ENCODE peak calls at places on chromosomes 2 and 18, in eight cellular contexts. D, J, Q, B, M, Z, W and G are unnamed samples.

GRCh38 chr2:63679252-63679850 is 90.6 kb downstream of the MDH1 start:
- DNase-seq in W (no peak), Z (no peak), D (no peak), Q (no peak), M (no peak), B (no peak), J (no peak), G (no peak)

GRCh38 chr18:13112982-13113381 is 105.6 kb upstream of the LDLRAD4 start:
- DNase-seq in J (no peak), M (peak), Z (no peak), W (peak), D (peak), Q (no peak), B (peak), G (no peak)

GRCh38 chr2:65749549-65749948 is 317.1 kb upstream of the SPRED2 start:
- DNase-seq in W (peak), Q (no peak), J (no peak), D (no peak), M (no peak), B (no peak), Z (no peak), G (no peak)

GRCh38 chr18:9642799-9643445 is 28.6 kb upstream of the PPP4R1 start:
- DNase-seq in J (no peak), M (no peak), B (no peak), D (no peak), Q (no peak), W (no peak), Z (no peak), G (no peak)

GRCh38 chr2:85871494-85872164 is 17.2 kb downstream of the ST3GAL5 start:
- DNase-seq in Q (no peak), D (no peak), W (no peak), B (no peak), M (no peak), J (no peak), Z (no peak), G (no peak)

GRCh38 chr18:70330887-70331286 is 42.0 kb downstream of the SOCS6 start:
- DNase-seq in J (no peak), D (no peak), M (no peak), B (no peak), Z (no peak), W (no peak), Q (no peak), G (no peak)

GRCh38 chr2:67451086-67451832 is 54.1 kb downstream of the ETAA1 start:
- DNase-seq in Q (no peak), D (peak), B (peak), M (no peak), Z (no peak), J (no peak), W (no peak), G (no peak)

GRCh38 chr2:105802587-105802986 is 57.9 kb downstream of the NCK2 start:
- DNase-seq in Q (no peak), W (no peak), M (no peak), J (no peak), B (no peak), D (no peak), Z (peak), G (peak)

GRCh38 chr2:6214471-6214870 is 522.3 kb downstream of the SOX11 start:
- DNase-seq in B (no peak), W (no peak), Q (no peak), M (no peak), D (no peak), Z (no peak), J (no peak), G (peak)

GRCh38 chr2:100819365-100820345 is at the start of gene NPAS2:
- DNase-seq in Q (peak), Z (no peak), W (no peak), M (no peak), D (peak), B (peak), J (peak), G (no peak)

GRCh38 chr18:12398625-12399024 is 9.1 kb upstream of the PRELID3A start:
- DNase-seq in M (no peak), Q (no peak), B (no peak), Z (no peak), J (no peak), D (no peak), W (no peak), G (no peak)

GRCh38 chr2:240128608-240129144 is 7.4 kb downstream of the COPS9 start:
- DNase-seq in B (no peak), W (no peak), Q (no peak), D (no peak), J (peak), M (no peak), Z (no peak), G (no peak)

GRCh38 chr2:123162400-123163016 is 862.6 kb upstream of the CNTNAP5 start:
- DNase-seq in W (no peak), M (no peak), Q (no peak), B (no peak), D (no peak), Z (no peak), J (no peak), G (no peak)

GRCh38 chr2:117763806-117764205 is 50.7 kb upstream of the DDX18 start:
- DNase-seq in D (no peak), Z (no peak), W (peak), J (no peak), Q (no peak), M (no peak), B (no peak), G (no peak)

GRCh38 chr18:49137093-49137492 is 186.3 kb upstream of the SMAD7 start:
- DNase-seq in Z (no peak), B (no peak), D (no peak), W (no peak), M (no peak), Q (no peak), J (no peak), G (no peak)

GRCh38 chr18:37317486-37317885 is 248.1 kb downstream of the CELF4 start:
- DNase-seq in J (no peak), B (no peak), W (no peak), M (no peak), Q (no peak), Z (no peak), D (no peak), G (no peak)

GRCh38 chr2:86368181-86368824 is 30.9 kb upstream of the REEP1 start:
- DNase-seq in Z (peak), Q (peak), J (no peak), M (peak), D (peak), B (peak), W (no peak), G (peak)

GRCh38 chr18:23369231-23369630 is 83.9 kb upstream of the RIOK3 start:
- DNase-seq in Z (no peak), Q (no peak), W (no peak), B (no peak), M (no peak), D (no peak), J (no peak), G (no peak)

GRCh38 chr2:100520224-100520623 is 42.6 kb upstream of the PDCL3 start:
- DNase-seq in W (no peak), Q (no peak), M (no peak), J (no peak), D (no peak), B (no peak), Z (no peak), G (no peak)

GRCh38 chr2:101887328-101887727 is 104.4 kb upstream of the IL1R2 start:
- DNase-seq in Z (no peak), J (no peak), Q (no peak), B (no peak), M (no peak), W (no peak), D (peak), G (no peak)

GRCh38 chr2:150371066-150371812 is 116.2 kb downstream of the RND3 start:
- DNase-seq in Q (peak), B (no peak), Z (no peak), J (no peak), M (no peak), W (no peak), D (no peak), G (no peak)

GRCh38 chr18:23872701-23873550 is 141.6 kb upstream of the TTC39C start:
- DNase-seq in M (peak), D (no peak), Q (peak), B (peak), W (no peak), Z (no peak), J (no peak), G (no peak)

GRCh38 chr2:118989481-118989880 is 47.5 kb downstream of the MARCO start:
- DNase-seq in B (peak), W (no peak), Q (peak), J (no peak), Z (no peak), D (no peak), M (no peak), G (peak)

GRCh38 chr2:158723921-158724802 is 71.0 kb upstream of the DAPL1 start:
- DNase-seq in M (peak), J (no peak), Q (no peak), B (peak), Z (no peak), D (no peak), W (no peak), G (no peak)

GRCh38 chr2:29706171-29706690 is 215.2 kb downstream of the ALK start:
- DNase-seq in J (no peak), M (no peak), Z (no peak), B (no peak), D (no peak), Q (no peak), W (no peak), G (no peak)

GRCh38 chr2:227402959-227403358 is 15.2 kb upstream of the SCYGR1 start:
- DNase-seq in M (no peak), W (no peak), D (no peak), Q (no peak), Z (no peak), J (no peak), B (no peak), G (no peak)

GRCh38 chr2:172931256-172931894 is 144.3 kb upstream of the MAP3K20 start:
- DNase-seq in B (no peak), J (no peak), Z (no peak), W (no peak), Q (no peak), D (peak), M (no peak), G (no peak)
- H3K4me3 ChIP-seq in B (no peak), J (peak), Z (no peak), W (no peak), Q (no peak), D (peak), M (no peak), G (no peak)

DNA sequence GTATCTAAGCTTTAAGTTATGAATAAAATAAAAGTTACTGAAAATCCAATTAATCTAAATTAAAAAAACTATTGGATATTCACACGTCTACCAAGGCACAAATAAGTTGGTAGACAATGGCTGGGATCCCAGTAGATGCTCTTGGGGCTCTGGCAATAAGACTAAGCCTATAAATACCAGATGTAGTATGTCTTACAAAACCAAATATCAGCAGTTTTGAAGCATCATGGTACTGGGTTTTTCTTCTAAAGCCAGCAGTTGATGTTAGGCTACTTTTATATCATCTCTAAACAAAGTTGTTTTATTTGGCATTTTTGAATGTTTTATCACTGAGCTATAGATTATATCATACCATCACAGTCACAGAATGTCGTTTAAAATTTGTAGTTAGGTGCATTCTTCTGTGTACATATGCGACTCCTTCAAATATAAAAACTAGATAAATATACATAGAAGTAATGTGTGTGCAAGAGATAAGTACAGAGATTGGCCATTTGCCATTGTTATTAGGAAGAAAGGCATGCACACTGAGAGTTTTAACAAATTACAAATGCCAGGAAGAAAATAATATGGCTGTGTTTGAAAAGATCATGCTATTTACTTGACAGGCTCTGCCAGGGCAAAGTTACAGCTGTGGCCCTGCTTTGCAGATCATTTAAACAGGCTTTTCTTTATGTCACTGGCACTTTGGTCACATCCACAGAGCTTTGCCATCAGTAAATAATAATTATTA is 21.6 kb upstream of the TMEM17 start:
- DNase-seq in B (no peak), W (no peak), M (no peak), D (no peak), Z (no peak), J (no peak), Q (no peak), G (no peak)
- TF ChIP-seq CTCF in B (no peak), W (no peak), M (no peak), D (no peak), Z (no peak), J (no peak), Q (no peak), G (no peak)

GRCh38 chr18:21669736-21670135 is 34.8 kb downstream of the ABHD3 start:
- DNase-seq in D (no peak), W (no peak), Q (peak), B (no peak), M (peak), Z (no peak), J (no peak), G (no peak)
- H3K4me3 ChIP-seq in D (no peak), W (no peak), Q (no peak), B (no peak), M (no peak), Z (no peak), J (no peak), G (no peak)

GRCh38 chr2:7375901-7376300 is 458.7 kb downstream of the RNF144A start:
- DNase-seq in D (no peak), W (no peak), Z (no peak), M (no peak), Q (no peak), J (no peak), B (no peak), G (no peak)

GRCh38 chr2:7377861-7378569 is 460.8 kb downstream of the RNF144A start:
- DNase-seq in W (no peak), J (no peak), Q (no peak), M (no peak), D (no peak), Z (no peak), B (peak), G (no peak)

GRCh38 chr2:7378642-7379041 is 461.4 kb downstream of the RNF144A start:
- DNase-seq in Z (no peak), J (no peak), W (no peak), B (no peak), M (no peak), D (no peak), Q (no peak), G (no peak)

GRCh38 chr2:7384773-7385349 is 467.6 kb downstream of the RNF144A start:
- DNase-seq in M (no peak), Q (no peak), Z (no peak), J (no peak), B (no peak), W (no peak), D (no peak), G (no peak)

GRCh38 chr2:7379799-7380198 is 462.6 kb downstream of the RNF144A start:
- DNase-seq in D (no peak), Q (peak), M (no peak), W (no peak), J (no peak), Z (no peak), B (peak), G (peak)
- TF ChIP-seq CTCF in D (no peak), Q (no peak), M (peak), W (peak), J (no peak), Z (peak), B (no peak), G (peak)

GRCh38 chr2:176496756-176497155 is 227.5 kb downstream of the MTX2 start:
- DNase-seq in W (no peak), D (no peak), B (no peak), Q (no peak), M (no peak), Z (no peak), J (no peak), G (no peak)

GRCh38 chr2:176493909-176494308 is 224.7 kb downstream of the MTX2 start:
- DNase-seq in J (no peak), W (no peak), D (no peak), M (no peak), B (no peak), Q (no peak), Z (no peak), G (no peak)

GRCh38 chr2:176492583-176492982 is 223.3 kb downstream of the MTX2 start:
- DNase-seq in B (no peak), D (no peak), M (no peak), Q (no peak), J (no peak), W (no peak), Z (no peak), G (no peak)

GRCh38 chr2:176493221-176493825 is 224.1 kb downstream of the MTX2 start:
- DNase-seq in Z (no peak), W (no peak), J (no peak), B (no peak), M (no peak), D (no peak), Q (no peak), G (no peak)

GRCh38 chr2:176494949-176495353 is 225.7 kb downstream of the MTX2 start:
- DNase-seq in M (no peak), W (no peak), Z (no peak), Q (no peak), B (peak), D (peak), J (peak), G (no peak)
- H3K4me3 ChIP-seq in M (no peak), W (no peak), Z (no peak), Q (no peak), B (no peak), D (no peak), J (no peak), G (no peak)

GRCh38 chr2:120773186-120773800 is 37.6 kb downstream of the GLI2 start:
- DNase-seq in D (no peak), Z (no peak), B (no peak), J (no peak), Q (no peak), M (no peak), W (no peak), G (no peak)
- TF ChIP-seq CTCF in D (no peak), Z (no peak), B (no peak), J (no peak), Q (no peak), M (no peak), W (no peak), G (no peak)

DNA sequence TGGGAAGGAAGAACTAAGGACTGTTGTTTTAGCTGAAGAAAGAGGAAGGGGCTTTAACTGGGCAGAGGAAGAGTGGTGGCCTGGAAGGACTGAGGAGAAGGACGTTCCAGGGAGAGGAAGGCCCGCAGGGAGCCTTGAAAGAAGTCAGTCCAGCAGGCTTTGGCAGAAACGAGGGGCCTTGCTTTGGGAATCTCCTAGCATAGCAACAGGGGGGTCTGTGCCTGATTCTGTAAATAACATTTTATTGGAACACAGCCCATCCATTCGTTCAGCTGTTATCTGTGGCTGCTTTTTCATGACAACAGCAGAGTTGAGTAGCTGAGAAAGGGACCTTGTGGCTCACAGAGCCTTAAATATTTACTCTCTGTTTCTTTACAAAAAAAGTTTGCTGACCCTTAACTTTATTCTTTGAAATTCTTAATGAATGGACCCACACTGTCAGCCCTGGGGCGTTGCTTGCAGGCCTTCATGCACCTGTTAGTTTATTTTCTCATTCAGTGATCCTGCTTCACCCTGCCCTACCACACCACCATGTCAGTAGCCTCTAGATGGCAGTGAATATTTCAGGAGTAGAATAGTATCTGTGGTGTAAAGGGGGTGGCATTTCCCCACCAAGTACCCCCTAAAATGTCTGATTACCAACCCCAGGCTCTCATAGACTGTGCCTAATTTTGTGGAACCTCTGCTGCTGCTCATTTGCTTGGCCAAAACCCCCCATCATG is 60.9 kb downstream of the MGAT5 start:
- DNase-seq in Q (no peak), Z (no peak), M (no peak), B (no peak), W (no peak), D (no peak), J (no peak), G (no peak)
- H3K4me3 ChIP-seq in Q (no peak), Z (no peak), M (no peak), B (no peak), W (no peak), D (no peak), J (no peak), G (no peak)

GRCh38 chr18:3284501-3284900 is 22.6 kb downstream of the MYL12B start:
- DNase-seq in Z (no peak), W (no peak), M (no peak), D (no peak), B (no peak), Q (no peak), J (no peak), G (no peak)

GRCh38 chr18:3281456-3282400 is 19.8 kb downstream of the MYL12B start:
- DNase-seq in W (no peak), B (no peak), D (peak), J (no peak), Z (peak), M (peak), Q (no peak), G (peak)

GRCh38 chr18:3283253-3283863 is 21.4 kb downstream of the MYL12B start:
- DNase-seq in B (no peak), D (no peak), W (no peak), J (no peak), Q (no peak), M (no peak), Z (no peak), G (no peak)

GRCh38 chr18:3283908-3284307 is 22.0 kb downstream of the MYL12B start:
- DNase-seq in B (no peak), Q (no peak), M (no peak), J (no peak), Z (no peak), W (no peak), D (no peak), G (no peak)

DNA sequence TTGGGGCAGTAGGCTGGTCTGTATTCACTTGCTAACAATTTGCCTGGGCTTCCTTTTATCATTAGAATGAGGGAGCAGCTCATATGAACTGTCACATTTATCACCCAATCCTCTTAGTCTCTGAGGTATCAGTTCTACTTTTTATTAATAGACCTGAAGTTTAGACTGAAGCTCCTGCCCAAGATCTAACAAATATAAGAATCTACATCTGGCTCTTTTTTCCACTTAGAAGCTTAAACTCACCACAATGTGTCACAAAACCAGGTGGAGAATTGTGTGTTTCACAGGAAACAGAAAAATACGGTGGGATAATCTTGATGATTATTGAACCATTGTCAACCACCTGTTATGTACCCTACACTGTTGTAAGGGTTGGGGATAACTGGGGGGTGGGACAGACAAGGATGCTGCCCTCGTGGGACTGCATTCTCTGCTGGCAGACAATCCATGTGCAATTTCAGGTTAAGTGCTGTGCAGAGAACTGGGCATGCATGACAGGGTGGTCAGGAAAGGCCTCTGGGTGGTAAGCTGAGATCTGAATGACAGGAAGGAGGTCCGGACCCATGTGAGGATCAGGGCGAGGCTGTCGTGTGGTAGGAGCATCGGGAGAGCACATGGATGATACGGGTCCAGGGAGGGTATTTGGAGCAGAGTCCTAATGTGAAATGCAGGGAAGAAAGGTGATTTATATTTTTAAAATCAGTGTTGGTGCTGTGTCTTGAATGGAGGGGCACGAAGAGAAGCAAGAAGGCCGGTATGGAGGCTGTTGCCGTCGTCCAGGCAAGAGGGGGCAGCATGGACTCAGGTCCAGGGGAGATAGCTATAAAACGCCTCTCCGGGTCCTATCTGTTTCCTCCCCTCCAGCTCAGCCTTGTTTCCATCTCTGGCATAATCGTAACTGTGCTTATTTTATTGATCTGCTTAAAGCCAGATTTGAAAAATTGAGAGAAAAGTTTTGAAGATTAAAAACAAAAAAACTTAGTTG is 17.6 kb downstream of the MYL12B start:
- DNase-seq in D (no peak), Q (no peak), B (no peak), M (no peak), J (no peak), W (no peak), Z (peak), G (peak)
- TF ChIP-seq CTCF in D (no peak), Q (no peak), B (no peak), M (no peak), J (no peak), W (peak), Z (no peak), G (no peak)